ENCODE peak calls at places on chromosomes 7 and 10, in nine cellular contexts. S is MM.1S, O is tibial nerve, F is body of pancreas, M is aorta, X is hepatocyte, D is DND-41, G is PC-9, B is K562. K is an unnamed sample. For H3K9me3, the result is how much of the 10 kb centered on the place peaks cover.

GRCh38 chr10:59104186-59104585 is 72.3 kb upstream of the PHYHIPL start:
- DNase-seq in O (no peak), B (no peak), F (no peak), X (no peak), M (no peak), G (no peak), D (no peak), S (no peak), K (no peak)

GRCh38 chr10:69856601-69857166 is 55.0 kb downstream of the COL13A1 start:
- DNase-seq in F (no peak), B (no peak), S (no peak), D (no peak), X (no peak), G (no peak), O (no peak), M (no peak), K (no peak)

GRCh38 chr7:25965405-25966123 is 186.4 kb upstream of the NFE2L3 start:
- DNase-seq in F (peak), B (no peak), O (no peak), M (no peak), X (no peak), D (no peak), S (no peak), G (peak), K (no peak)

GRCh38 chr7:129882531-129882930 is 70.2 kb downstream of the UBE2H start:
- DNase-seq in D (no peak), F (no peak), S (no peak), O (no peak), M (no peak), X (no peak), G (no peak), B (no peak), K (no peak)

GRCh38 chr7:6015917-6016652 is 7.0 kb downstream of the AIMP2 start:
- DNase-seq in G (no peak), F (peak), O (peak), D (no peak), X (peak), M (peak), B (no peak), S (no peak), K (no peak)

GRCh38 chr10:43196981-43197833 is 59.0 kb downstream of the CSGALNACT2 start:
- DNase-seq in X (no peak), D (no peak), B (peak), O (no peak), G (no peak), F (no peak), S (no peak), M (peak), K (no peak)

GRCh38 chr10:52801951-52802350 is 29.4 kb upstream of the MBL2 start:
- DNase-seq in F (no peak), G (peak), D (no peak), O (no peak), M (no peak), B (no peak), X (no peak), S (no peak), K (no peak)

GRCh38 chr7:138980575-138981285 is 459 bp downstream of the KIAA1549 start:
- DNase-seq in O (no peak), G (no peak), X (peak), D (peak), S (peak), B (no peak), M (peak), F (no peak), K (no peak)

GRCh38 chr10:92241158-92241500 is 49.7 kb downstream of the CPEB3 start:
- DNase-seq in B (peak), F (peak), X (peak), M (no peak), O (no peak), D (peak), S (peak), G (no peak), K (no peak)

GRCh38 chr7:2947381-2947780 is 96.3 kb downstream of the CARD11 start:
- DNase-seq in F (no peak), B (no peak), X (no peak), S (no peak), O (no peak), D (no peak), G (no peak), M (peak), K (no peak)

GRCh38 chr10:32582946-32583345 is 137.0 kb downstream of the CCDC7 start:
- DNase-seq in X (no peak), B (no peak), S (peak), G (no peak), M (no peak), O (no peak), D (no peak), F (no peak), K (no peak)

GRCh38 chr10:80351220-80351619 is 5.3 kb downstream of the DYDC1 start:
- DNase-seq in S (no peak), G (no peak), D (no peak), X (no peak), B (no peak), M (no peak), O (no peak), F (no peak), K (no peak)

GRCh38 chr7:5634107-5634950 is 147.1 kb downstream of the RNF216 start:
- DNase-seq in D (peak), O (peak), B (no peak), M (peak), F (no peak), S (no peak), X (peak), G (no peak), K (no peak)

GRCh38 chr10:131974034-131974817 is 7.5 kb downstream of the BNIP3 start:
- DNase-seq in M (no peak), F (no peak), G (no peak), B (no peak), D (no peak), S (no peak), X (no peak), O (no peak), K (no peak)

GRCh38 chr7:33836797-33837355 is 68.5 kb upstream of the BMPER start:
- DNase-seq in X (no peak), B (no peak), M (no peak), F (no peak), D (peak), O (no peak), S (peak), G (no peak), K (no peak)

GRCh38 chr10:44647473-44647872 is 262.6 kb upstream of the CXCL12 start:
- DNase-seq in G (no peak), X (no peak), M (no peak), B (no peak), F (no peak), S (no peak), D (no peak), O (no peak), K (no peak)

GRCh38 chr7:96236198-96237039 is 85.5 kb downstream of the SLC25A13 start:
- DNase-seq in O (no peak), X (peak), S (no peak), M (peak), F (peak), B (peak), D (no peak), G (no peak), K (no peak)

GRCh38 chr10:91743460-91743859 is 54.8 kb upstream of the TNKS2 start:
- DNase-seq in F (no peak), O (no peak), D (no peak), S (no peak), M (no peak), X (no peak), G (no peak), B (no peak), K (no peak)

GRCh38 chr10:78176320-78177012 is 142.8 kb downstream of the RPS24 start:
- DNase-seq in B (no peak), S (no peak), F (no peak), O (no peak), D (no peak), G (peak), X (no peak), M (peak), K (no peak)

GRCh38 chr7:157652954-157653826 is 316.4 kb downstream of the DNAJB6 start:
- DNase-seq in O (no peak), B (no peak), G (no peak), F (no peak), D (no peak), M (no peak), X (no peak), S (no peak), K (no peak)
- H3K9me3 ChIP-seq in O (under half), B (under half), G (under half), F (under half), D (under half), M (under half), X (under half), S (under half), K (under half)

GRCh38 chr7:64555046-64555445 is 7.8 kb downstream of the ZNF680 start:
- DNase-seq in F (no peak), G (no peak), O (no peak), B (no peak), X (no peak), D (no peak), M (no peak), S (no peak), K (no peak)
- H3K9me3 ChIP-seq in F (under half), G (under half), O (under half), B (under half), X (under half), D (under half), M (under half), S (under half), K (under half)

GRCh38 chr10:1532636-1533035 is 204.7 kb downstream of the ADARB2 start:
- DNase-seq in X (no peak), O (no peak), M (peak), S (no peak), G (no peak), B (no peak), F (no peak), D (no peak), K (no peak)
- H3K9me3 ChIP-seq in X (under half), O (under half), M (under half), S (under half), G (under half), B (under half), F (under half), D (under half), K (under half)

DNA sequence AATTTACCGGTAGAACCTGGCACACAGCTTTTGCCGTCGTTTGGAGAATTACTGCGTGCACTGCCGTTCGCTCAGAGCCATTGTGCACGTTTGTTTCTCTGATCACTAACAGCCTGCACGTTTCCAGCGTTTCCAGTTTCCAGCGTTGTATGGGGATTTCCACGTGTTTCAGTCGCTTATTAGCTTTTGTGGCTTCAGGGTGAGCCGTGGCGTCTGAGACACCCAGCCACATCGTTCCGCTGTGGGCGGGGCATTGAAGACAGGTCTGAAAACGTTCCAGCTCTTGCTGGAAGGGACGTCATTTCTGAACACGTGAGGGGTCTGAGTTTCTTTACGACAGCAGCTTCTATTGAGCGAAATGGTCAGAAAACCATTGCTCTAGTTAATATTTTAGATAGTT is 164.8 kb downstream of the DNAJB6 start:
- DNase-seq in G (no peak), O (no peak), X (no peak), F (no peak), S (no peak), D (no peak), B (no peak), M (peak), K (no peak)
- H3K9me3 ChIP-seq in G (under half), O (under half), X (under half), F (under half), S (under half), D (under half), B (under half), M (under half), K (under half)

GRCh38 chr7:18873674-18874341 is 243.6 kb downstream of the TWIST1 start:
- DNase-seq in M (no peak), B (no peak), X (peak), O (no peak), G (no peak), F (no peak), S (no peak), D (no peak), K (no peak)

GRCh38 chr7:18866359-18867036 is 250.9 kb downstream of the TWIST1 start:
- DNase-seq in S (no peak), O (peak), G (peak), X (peak), M (no peak), B (no peak), F (peak), D (no peak), K (no peak)

GRCh38 chr7:18877874-18878273 is 239.6 kb downstream of the TWIST1 start:
- DNase-seq in O (no peak), G (no peak), X (no peak), M (no peak), F (no peak), D (no peak), B (no peak), S (no peak), K (no peak)

GRCh38 chr7:18874875-18875274 is 242.6 kb downstream of the TWIST1 start:
- DNase-seq in B (no peak), G (no peak), F (no peak), M (no peak), O (no peak), S (no peak), D (no peak), X (no peak), K (no peak)

GRCh38 chr7:18872344-18872743 is 245.1 kb downstream of the TWIST1 start:
- DNase-seq in B (no peak), M (no peak), S (no peak), G (no peak), F (no peak), X (no peak), D (no peak), O (no peak), K (no peak)
- H3K9me3 ChIP-seq in B (under half), M (under half), S (under half), G (under half), F (under half), X (under half), D (under half), O (under half), K (under half)

DNA sequence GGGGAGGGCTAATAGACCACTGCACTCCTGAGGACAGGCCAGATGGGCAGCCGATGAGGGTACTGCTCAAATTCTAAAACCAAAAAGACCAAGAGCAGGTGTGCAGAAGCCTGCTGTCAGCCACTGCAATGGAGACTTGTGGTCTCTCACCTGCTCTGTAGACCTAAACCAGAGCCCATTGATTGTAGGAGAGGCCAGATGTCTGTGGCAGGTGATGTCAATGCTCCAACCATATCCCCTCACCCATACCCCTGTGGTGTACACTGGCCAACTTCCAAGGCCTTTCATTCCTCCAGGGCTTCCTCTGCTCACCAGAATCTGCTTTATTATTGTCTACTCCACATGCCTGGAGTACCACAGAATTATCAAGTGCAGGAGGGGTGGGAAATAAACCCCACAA is 116.9 kb upstream of the CHST15 start:
- DNase-seq in G (no peak), O (no peak), M (no peak), S (no peak), F (no peak), X (no peak), D (peak), B (no peak), K (no peak)
- H3K9me3 ChIP-seq in G (under half), O (under half), M (under half), S (under half), F (under half), X (under half), D (under half), B (under half), K (under half)

GRCh38 chr7:77248154-77248553 is 48.5 kb upstream of the FGL2 start:
- DNase-seq in D (no peak), G (no peak), F (no peak), B (no peak), M (no peak), S (no peak), O (no peak), X (no peak), K (no peak)
- H3K9me3 ChIP-seq in D (under half), G (under half), F (under half), B (under half), M (under half), S (under half), O (under half), X (under half), K (under half)

GRCh38 chr7:158292948-158293347 is 294.7 kb downstream of the PTPRN2 start:
- DNase-seq in S (no peak), X (no peak), D (no peak), O (no peak), B (no peak), F (no peak), G (no peak), M (peak), K (no peak)

GRCh38 chr7:158296798-158297104 is 290.9 kb downstream of the PTPRN2 start:
- DNase-seq in S (no peak), G (no peak), O (no peak), X (no peak), M (no peak), B (no peak), F (no peak), D (no peak), K (no peak)

GRCh38 chr7:158300427-158300826 is 287.2 kb downstream of the PTPRN2 start:
- DNase-seq in D (no peak), M (no peak), F (no peak), B (no peak), O (no peak), S (no peak), G (no peak), X (no peak), K (no peak)

GRCh38 chr7:158299607-158300006 is 288.0 kb downstream of the PTPRN2 start:
- DNase-seq in F (no peak), B (no peak), G (no peak), S (no peak), O (no peak), D (no peak), M (no peak), X (no peak), K (no peak)

DNA sequence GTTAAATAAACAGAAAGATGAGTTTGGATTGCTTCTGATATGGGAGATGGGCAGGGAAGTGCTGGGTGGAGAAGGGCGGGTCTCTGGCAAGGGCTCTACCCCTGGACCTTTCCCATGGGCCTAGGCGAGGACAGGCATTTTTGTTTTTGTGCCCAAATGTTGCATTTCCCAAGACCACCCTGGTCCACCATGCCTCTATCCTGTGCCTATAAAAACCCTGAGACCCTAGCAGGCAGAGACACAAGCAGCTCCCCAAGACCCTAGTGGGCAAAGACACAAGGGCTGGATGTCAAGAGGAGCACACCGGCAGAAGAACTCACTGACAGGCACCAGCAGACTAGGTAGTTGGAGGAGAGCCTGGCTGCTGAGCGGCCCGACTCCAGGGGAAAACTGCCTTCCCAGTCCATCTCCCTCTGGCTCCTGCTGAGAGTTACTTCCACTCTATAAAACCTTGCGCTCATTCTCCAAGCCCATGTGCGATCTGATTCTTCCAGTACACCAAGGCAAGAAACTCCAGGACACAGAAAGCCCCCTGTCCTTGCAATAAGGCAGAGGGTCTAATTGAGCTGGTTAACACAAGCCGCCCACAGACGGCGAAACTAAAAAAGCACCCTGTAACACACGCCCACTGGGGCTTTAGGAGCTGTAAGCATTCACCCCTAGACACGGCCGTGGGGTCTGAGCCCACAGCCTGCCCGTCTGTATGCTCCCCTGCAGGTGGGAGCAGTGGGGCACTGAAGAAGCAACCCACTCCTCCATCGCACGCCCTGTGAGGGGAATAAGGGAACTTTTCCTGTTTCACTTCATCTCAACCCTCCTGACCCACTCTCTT is 291.4 kb downstream of the PTPRN2 start:
- DNase-seq in O (no peak), F (no peak), G (no peak), B (no peak), X (no peak), S (no peak), D (no peak), M (no peak), K (no peak)
- H3K9me3 ChIP-seq in O (under half), F (under half), G (under half), B (under half), X (under half), S (under half), D (under half), M (under half), K (under half)

K was measured in CD8-positive, alpha-beta memory T cell.